ENCODE peak calls at places on chromosome 15, in five cellular contexts. M is C1 segment of cervical spinal cord, O is fibroblast of mammary gland, N is germinal center, F is astrocyte. P is an unnamed sample.

GRCh38 chr15:89972085-89972484 is 29.0 kb upstream of the ZNF710 start:
- DNase-seq in O (no peak), N (no peak), M (no peak), F (no peak), P (no peak)

GRCh38 chr15:84648539-84648938 is 5.5 kb downstream of the WDR73 start:
- DNase-seq in O (peak; percentile 60), N (no peak), F (no peak), M (no peak), P (no peak)

GRCh38 chr15:92693922-92694331 is 38.4 kb upstream of the FAM174B start:
- DNase-seq in O (peak; percentile 19), M (no peak), F (no peak), N (no peak), P (no peak)

GRCh38 chr15:63048986-63049665 is 6.6 kb downstream of the TPM1 start:
- DNase-seq in F (no peak), N (peak; percentile 20), O (peak; percentile 47), M (peak; percentile 20), P (no peak)

GRCh38 chr15:63834500-63835210 is 907 bp upstream of the HERC1 start:
- DNase-seq in N (no peak), F (no peak), O (no peak), M (no peak), P (no peak)

GRCh38 chr15:28896944-28897343 is 11.2 kb downstream of the APBA2 start:
- DNase-seq in F (peak; percentile 96), N (no peak), M (no peak), O (peak; percentile 82), P (no peak)

GRCh38 chr15:40857601-40858351 is 13.9 kb downstream of the SPINT1 start:
- DNase-seq in N (peak; percentile 89), F (no peak), M (no peak), O (peak; percentile 53), P (peak; percentile 83)

GRCh38 chr15:75065467-75065850 is 42.1 kb downstream of the PPCDC start:
- DNase-seq in N (no peak), M (no peak), O (peak; percentile 42), F (peak; percentile 18), P (no peak)

GRCh38 chr15:49135893-49136292 is 19.5 kb downstream of the COPS2 start:
- DNase-seq in N (no peak), O (peak; percentile 74), M (no peak), F (peak; percentile 94), P (no peak)

GRCh38 chr15:58921267-58921666 is 12.2 kb downstream of the SLTM start:
- DNase-seq in F (no peak), M (no peak), N (no peak), O (peak; percentile 14), P (no peak)

GRCh38 chr15:70046716-70047369 is 50.9 kb downstream of the TLE3 start:
- DNase-seq in F (no peak), O (peak; percentile 28), M (no peak), N (no peak), P (no peak)

GRCh38 chr15:76217029-76217866 is 94.0 kb downstream of the ETFA start:
- DNase-seq in M (no peak), F (peak; percentile 82), O (peak; percentile 30), N (no peak), P (no peak)

GRCh38 chr15:38593523-38593922 is 28.9 kb upstream of the RASGRP1 start:
- DNase-seq in O (no peak), N (no peak), M (no peak), F (no peak), P (no peak)

GRCh38 chr15:88249220-88249619 is 7.3 kb downstream of the NTRK3 start:
- DNase-seq in F (no peak), O (no peak), M (no peak), N (no peak), P (no peak)

GRCh38 chr15:60121845-60122244 is 117.7 kb downstream of the FOXB1 start:
- DNase-seq in N (no peak), O (no peak), M (no peak), F (no peak), P (no peak)

GRCh38 chr15:100723323-100723801 is 121.0 kb downstream of the ASB7 start:
- DNase-seq in O (peak; percentile 22), F (no peak), N (no peak), M (no peak), P (no peak)

GRCh38 chr15:88509964-88510363 is 36.5 kb downstream of the DET1 start:
- DNase-seq in O (no peak), M (no peak), N (no peak), F (no peak), P (no peak)

GRCh38 chr15:78808550-78808949 is 2.7 kb downstream of the ADAMTS7 start:
- DNase-seq in O (peak; percentile 58), F (no peak), M (no peak), N (peak; percentile 73), P (no peak)

GRCh38 chr15:83973816-83974215 is 261.8 kb upstream of the GOLGA6L4 start:
- DNase-seq in F (no peak), M (no peak), N (no peak), O (peak; percentile 17), P (no peak)

GRCh38 chr15:35774653-35775052 is 228.7 kb upstream of the DPH6 start:
- DNase-seq in O (no peak), F (no peak), M (no peak), N (no peak), P (no peak)

GRCh38 chr15:52295421-52295991 is at the start of gene MYO5C:
- DNase-seq in M (no peak), O (no peak), F (peak; percentile 18), N (peak; percentile 47), P (peak; percentile 47)

GRCh38 chr15:64665179-64665578 is 110.2 kb downstream of the RBPMS2 start:
- DNase-seq in F (no peak), M (no peak), O (no peak), N (no peak), P (no peak)

GRCh38 chr15:65811835-65812234 is 19.7 kb upstream of the DENND4A start:
- DNase-seq in M (no peak), O (no peak), F (no peak), N (no peak), P (no peak)

GRCh38 chr15:31328425-31328998 is 1.9 kb downstream of the KLF13 start:
- DNase-seq in N (peak; percentile 55), O (peak; percentile 38), F (peak; percentile 20), M (no peak), P (peak; percentile 73)

GRCh38 chr15:41154412-41154811 is 38.3 kb upstream of the INO80 start:
- DNase-seq in F (no peak), M (no peak), N (no peak), O (peak; percentile 32), P (no peak)

GRCh38 chr15:36458406-36458805 is 121.0 kb upstream of the CDIN1 start:
- DNase-seq in N (no peak), O (no peak), F (peak; percentile 52), M (no peak), P (no peak)

GRCh38 chr15:68626739-68627138 is 47.9 kb downstream of the CORO2B start:
- DNase-seq in N (no peak), O (peak; percentile 69), F (no peak), M (no peak), P (no peak)

GRCh38 chr15:69104050-69104750 is 56.2 kb upstream of the GLCE start:
- DNase-seq in N (no peak), M (no peak), F (no peak), O (no peak), P (no peak)

GRCh38 chr15:98532063-98532462 is 116.3 kb upstream of the IGF1R start:
- DNase-seq in M (no peak), O (no peak), N (no peak), F (no peak), P (no peak)

GRCh38 chr15:88131937-88132336 is 124.6 kb downstream of the NTRK3 start:
- DNase-seq in N (no peak), F (no peak), O (no peak), M (no peak), P (no peak)

GRCh38 chr15:49686626-49687025 is 65.8 kb downstream of the DTWD1 start:
- DNase-seq in M (no peak), O (peak; percentile 72), N (no peak), F (peak; percentile 87), P (no peak)

GRCh38 chr15:63043391-63044076 is 987 bp downstream of the TPM1 start:
- DNase-seq in M (no peak), O (no peak), N (peak; percentile 56), F (no peak), P (peak; percentile 73)

GRCh38 chr15:46080018-46080417 is 445.2 kb downstream of the SQOR start:
- DNase-seq in N (no peak), F (no peak), O (no peak), M (no peak), P (no peak)

GRCh38 chr15:85592148-85592547 is 202.6 kb downstream of the KLHL25 start:
- DNase-seq in N (no peak), M (no peak), O (peak; percentile 83), F (peak; percentile 81), P (no peak)

GRCh38 chr15:58529041-58529440 is 97.2 kb downstream of the LIPC start:
- DNase-seq in N (no peak), M (no peak), O (no peak), F (no peak), P (no peak)

GRCh38 chr15:36947035-36947719 is 153.2 kb downstream of the MEIS2 start:
- DNase-seq in F (no peak), N (no peak), M (no peak), O (no peak), P (no peak)

GRCh38 chr15:55457401-55458022 is 49.2 kb downstream of the PIERCE2 start:
- DNase-seq in F (no peak), M (no peak), N (no peak), O (no peak), P (no peak)

P was measured in B cell.